ENCODE peak calls at places on chromosomes 5 and 9, in ten cellular contexts. H, P, X, E, U, D, J, M, L and W are unnamed samples.

GRCh38 chr5:3862906-3863305 is 267.3 kb downstream of the IRX1 start:
- DNase-seq in H (no peak), P (no peak), X (no peak), E (no peak), U (no peak), D (no peak), J (peak; percentile 91), M (no peak), L (no peak), W (no peak)

GRCh38 chr9:32382582-32383320 is 1.7 kb upstream of the ACO1 start:
- DNase-seq in H (no peak), P (no peak), X (no peak), E (no peak), U (no peak), D (no peak), J (no peak), M (no peak), L (no peak), W (no peak)

GRCh38 chr9:130642926-130643325 is 21.5 kb upstream of the PRDM12 start:
- DNase-seq in H (no peak), P (no peak), X (no peak), E (no peak), U (no peak), D (peak; percentile 59), J (no peak), M (no peak), L (no peak), W (no peak)

GRCh38 chr5:169768416-169768815 is 131.3 kb downstream of the DOCK2 start:
- DNase-seq in H (no peak), P (no peak), X (no peak), E (no peak), U (no peak), D (no peak), J (no peak), M (no peak), L (no peak), W (no peak)

GRCh38 chr9:126117158-126117425 is 209.5 kb upstream of the MVB12B start:
- DNase-seq in H (no peak), P (no peak), X (no peak), E (no peak), U (no peak), D (no peak), J (no peak), M (no peak), L (no peak), W (no peak)

GRCh38 chr5:81091199-81091598 is 131.0 kb downstream of the RASGRF2 start:
- DNase-seq in H (no peak), P (no peak), X (no peak), E (no peak), U (no peak), D (no peak), J (no peak), M (no peak), L (no peak), W (no peak)

GRCh38 chr5:96567188-96567587 is 95.0 kb upstream of the CAST start:
- DNase-seq in H (no peak), P (no peak), X (no peak), E (peak; percentile 96), U (no peak), D (no peak), J (peak; percentile 32), M (no peak), L (no peak), W (no peak)

GRCh38 chr5:177405312-177405711 is 4.1 kb downstream of the F12 start:
- DNase-seq in H (no peak), P (no peak), X (no peak), E (no peak), U (no peak), D (no peak), J (no peak), M (no peak), L (no peak), W (no peak)

GRCh38 chr5:52844885-52845284 is 57.2 kb downstream of the ITGA1 start:
- DNase-seq in H (no peak), P (no peak), X (no peak), E (peak; percentile 87), U (no peak), D (no peak), J (no peak), M (no peak), L (no peak), W (no peak)

GRCh38 chr5:134153241-134153640 is 23.5 kb downstream of the SKP1 start:
- DNase-seq in H (no peak), P (no peak), X (no peak), E (no peak), U (no peak), D (no peak), J (no peak), M (no peak), L (no peak), W (no peak)

GRCh38 chr5:36301858-36302603 is at the start of gene RANBP3L:
- DNase-seq in H (no peak), P (no peak), X (no peak), E (peak; percentile 63), U (no peak), D (no peak), J (peak; percentile 50), M (peak; percentile 14), L (no peak), W (no peak)

GRCh38 chr5:149433524-149434131 is 54.5 kb upstream of the IL17B start:
- DNase-seq in H (no peak), P (no peak), X (no peak), E (no peak), U (no peak), D (peak; percentile 83), J (no peak), M (no peak), L (no peak), W (no peak)

GRCh38 chr5:150641006-150641570 is 628 bp downstream of the SYNPO start:
- DNase-seq in H (no peak), P (no peak), X (no peak), E (no peak), U (no peak), D (peak; percentile 91), J (peak; percentile 54), M (no peak), L (no peak), W (no peak)

GRCh38 chr9:34493972-34494535 is 28.7 kb downstream of the ENHO start:
- DNase-seq in H (no peak), P (no peak), X (peak; percentile 9), E (peak; percentile 55), U (no peak), D (no peak), J (peak; percentile 60), M (no peak), L (no peak), W (no peak)

GRCh38 chr9:129258823-129259301 is 80.8 kb upstream of the IER5L start:
- DNase-seq in H (no peak), P (no peak), X (no peak), E (no peak), U (no peak), D (peak; percentile 76), J (peak; percentile 46), M (no peak), L (no peak), W (no peak)

GRCh38 chr9:113238859-113239231 is 17.5 kb downstream of the SLC31A1 start:
- DNase-seq in H (no peak), P (no peak), X (no peak), E (peak; percentile 47), U (no peak), D (no peak), J (no peak), M (no peak), L (no peak), W (no peak)

GRCh38 chr9:29799227-29799626 is 2225.9 kb upstream of the C9orf72 start:
- DNase-seq in H (no peak), P (no peak), X (no peak), E (no peak), U (no peak), D (no peak), J (peak; percentile 95), M (no peak), L (no peak), W (no peak)

GRCh38 chr9:86921141-86921868 is 26.0 kb downstream of the GAS1 start:
- DNase-seq in H (no peak), P (no peak), X (no peak), E (no peak), U (no peak), D (no peak), J (no peak), M (no peak), L (no peak), W (no peak)

GRCh38 chr5:172896465-172896864 is 62.4 kb downstream of the ERGIC1 start:
- DNase-seq in H (no peak), P (no peak), X (no peak), E (no peak), U (no peak), D (no peak), J (no peak), M (no peak), L (no peak), W (no peak)

GRCh38 chr5:77590347-77590746 is 48.2 kb downstream of the OTP start:
- DNase-seq in H (no peak), P (no peak), X (no peak), E (peak; percentile 4), U (no peak), D (no peak), J (no peak), M (no peak), L (no peak), W (no peak)

GRCh38 chr5:90294604-90295003 is 115.0 kb downstream of the CETN3 start:
- DNase-seq in H (no peak), P (no peak), X (no peak), E (no peak), U (no peak), D (no peak), J (no peak), M (no peak), L (no peak), W (peak; percentile 18)

GRCh38 chr9:129027685-129028191 is 393 bp downstream of the SH3GLB2 start:
- DNase-seq in H (no peak), P (peak; percentile 72), X (peak; percentile 41), E (no peak), U (peak; percentile 39), D (peak; percentile 87), J (no peak), M (no peak), L (peak; percentile 50), W (peak; percentile 58)